ENCODE peak calls at places on chromosomes 13 and 19, in seven cellular contexts. O is body of pancreas, U is pancreas, L is heart left ventricle, Z is colonic mucosa, P is esophagus squamous epithelium, I is astrocyte. B is an unnamed sample.
A peak's percentile ranks its signal among the peaks of the same experiment; 100 is the strongest.

GRCh38 chr13:27415116-27415515 is 9.3 kb upstream of the GTF3A start:
- DNase-seq in U (no peak), Z (no peak), L (no peak), P (no peak), I (no peak), O (no peak), B (no peak)

GRCh38 chr19:6278051-6278450 is 1.7 kb downstream of the MLLT1 start:
- DNase-seq in Z (no peak), L (no peak), I (no peak), P (no peak), O (no peak), U (no peak), B (no peak)

GRCh38 chr13:21583496-21583895 is 20.5 kb downstream of the MICU2 start:
- DNase-seq in L (no peak), I (peak; percentile 44), U (no peak), Z (no peak), O (no peak), P (no peak), B (no peak)

GRCh38 chr13:113095146-113096051 is 10.2 kb upstream of the F7 start:
- DNase-seq in P (no peak), U (no peak), O (no peak), Z (no peak), I (no peak), L (peak; percentile 14), B (no peak)

GRCh38 chr19:18290250-18291018 is 9.0 kb upstream of the JUND start:
- DNase-seq in O (no peak), L (no peak), I (no peak), Z (no peak), P (no peak), U (no peak), B (peak; percentile 65)

GRCh38 chr19:872266-872951 is 12.9 kb downstream of the CFD start:
- DNase-seq in Z (peak; percentile 92), L (no peak), I (peak; percentile 56), P (peak; percentile 39), O (no peak), U (peak; percentile 58), B (peak; percentile 93)

GRCh38 chr19:7994923-7995682 is 10.3 kb downstream of the ELAVL1 start:
- DNase-seq in L (no peak), Z (no peak), O (no peak), I (no peak), P (no peak), U (no peak), B (no peak)

GRCh38 chr13:28636677-28637317 is 22.1 kb upstream of the POMP start:
- DNase-seq in U (no peak), P (peak; percentile 10), Z (peak; percentile 54), O (peak; percentile 42), L (no peak), I (peak; percentile 61), B (no peak)

GRCh38 chr19:4456566-4456842 is 1.1 kb downstream of the UBXN6 start:
- DNase-seq in I (peak; percentile 63), O (no peak), Z (peak; percentile 45), P (no peak), L (no peak), U (no peak), B (no peak)

GRCh38 chr13:111789420-111789819 is 277.5 kb upstream of the SOX1 start:
- DNase-seq in O (no peak), U (no peak), I (no peak), L (no peak), P (no peak), Z (no peak), B (no peak)

GRCh38 chr13:86846501-86846900 is 824.7 kb upstream of the SLITRK5 start:
- DNase-seq in O (no peak), P (no peak), Z (no peak), I (peak; percentile 6), L (no peak), U (no peak), B (no peak)

GRCh38 chr13:51148952-51149573 is 38.0 kb upstream of the C13orf42 start:
- DNase-seq in I (peak; percentile 47), Z (no peak), U (no peak), P (no peak), L (no peak), O (peak; percentile 46), B (no peak)

GRCh38 chr19:7415163-7415856 is 66.6 kb downstream of the ARHGEF18 start:
- DNase-seq in O (peak; percentile 65), I (peak; percentile 81), L (no peak), P (no peak), Z (peak; percentile 27), U (no peak), B (no peak)

GRCh38 chr13:44368062-44368591 is 5.5 kb upstream of the SERP2 start:
- DNase-seq in O (no peak), I (peak; percentile 63), Z (no peak), P (no peak), U (no peak), L (no peak), B (no peak)

GRCh38 chr13:42174344-42175162 is 97.4 kb upstream of the AKAP11 start:
- DNase-seq in U (no peak), I (peak; percentile 56), Z (no peak), O (no peak), L (no peak), P (no peak), B (no peak)

GRCh38 chr19:17812099-17812498 is 9.2 kb downstream of the INSL3 start:
- DNase-seq in I (no peak), L (no peak), U (no peak), P (no peak), O (no peak), Z (no peak), B (no peak)

GRCh38 chr19:35669566-35669965 is 3.2 kb downstream of the UPK1A start:
- DNase-seq in Z (no peak), O (no peak), P (no peak), U (no peak), L (no peak), I (no peak), B (no peak)

GRCh38 chr19:3969435-3970312 is 1.2 kb downstream of the DAPK3 start:
- DNase-seq in O (peak; percentile 50), Z (no peak), I (peak; percentile 87), L (peak; percentile 62), U (no peak), P (no peak), B (no peak)

GRCh38 chr13:99376924-99377323 is 69.7 kb upstream of the GPR183 start:
- DNase-seq in Z (no peak), O (no peak), U (no peak), P (no peak), I (no peak), L (no peak), B (no peak)
- H3K4me1 ChIP-seq in Z (no peaks in the 10 kb centered on the region), O (no peaks in the 10 kb centered on the region), U (no peaks in the 10 kb centered on the region), P (no peaks in the 10 kb centered on the region), I (no peaks in the 10 kb centered on the region), L (no peaks in the 10 kb centered on the region), B (no peaks in the 10 kb centered on the region)

DNA sequence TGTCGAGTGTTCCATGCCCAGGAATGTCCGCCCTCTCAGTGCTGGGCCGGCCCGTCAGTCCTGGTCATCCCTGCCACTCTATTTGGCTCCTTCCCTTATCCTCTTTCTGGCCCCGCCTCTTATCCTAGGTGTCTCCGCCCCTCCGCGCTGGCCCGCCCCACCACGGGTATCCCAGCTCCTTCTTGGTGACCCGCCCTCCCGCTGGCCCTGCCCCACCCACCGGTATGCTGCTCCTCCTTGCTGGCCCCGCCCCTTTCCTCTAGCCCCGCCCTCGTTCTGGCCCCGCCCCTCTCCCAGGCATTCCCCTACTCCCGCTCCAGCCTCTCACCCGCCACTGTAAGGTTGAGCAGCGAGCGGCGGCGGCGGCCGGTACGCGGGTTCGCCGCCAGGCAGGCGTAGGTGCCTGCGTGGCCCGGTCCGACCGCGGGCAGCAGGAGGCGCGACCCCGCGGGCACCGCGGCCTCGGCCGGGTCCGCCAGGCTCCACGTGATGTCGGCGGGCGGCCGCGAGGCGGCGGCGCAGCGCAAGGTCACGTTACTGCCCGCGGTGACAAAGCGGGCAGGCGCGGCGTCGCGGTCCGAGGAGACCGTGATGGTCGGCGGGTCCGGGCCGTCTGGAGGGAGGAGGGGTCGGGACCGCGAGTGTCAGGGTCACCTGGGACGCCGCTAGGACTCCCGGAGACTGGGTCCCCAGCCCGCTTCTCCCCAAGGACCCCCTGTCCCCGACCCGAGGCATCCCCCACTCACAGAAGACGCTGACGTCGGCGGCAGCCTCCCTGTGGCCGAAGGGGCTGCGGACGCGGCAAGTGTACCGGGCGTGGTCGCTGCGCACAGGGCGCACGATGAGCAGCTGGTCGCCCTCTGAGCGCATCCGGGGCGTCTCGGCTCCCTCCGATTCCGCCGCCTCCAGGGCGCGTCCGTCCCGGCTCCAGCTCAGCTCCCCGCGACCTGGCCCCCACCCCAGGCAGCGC is 2.0 kb downstream of the VSIG10L start:
- DNase-seq in P (peak; percentile 91), Z (peak; percentile 100), I (peak; percentile 86), O (peak; percentile 97), L (peak; percentile 98), U (peak; percentile 96), B (peak; percentile 99)
- TF ChIP-seq CTCF in P (peak; percentile 64), Z (no peak), I (no peak), O (no peak), L (peak; percentile 36), U (no peak), B (no peak)

GRCh38 chr13:79369226-79369625 is 36.8 kb downstream of the RBM26 start:
- DNase-seq in O (no peak), L (no peak), Z (no peak), U (no peak), P (no peak), I (no peak), B (no peak)
- H3K36me3 ChIP-seq in O (peaks cover 6% of the 10 kb centered on the region), L (peaks cover 26% of the 10 kb centered on the region), Z (peaks cover 4% of the 10 kb centered on the region), U (peaks cover 30% of the 10 kb centered on the region), P (peaks cover 86% of the 10 kb centered on the region), I (peaks cover 35% of the 10 kb centered on the region), B (no peaks in the 10 kb centered on the region)

GRCh38 chr19:2428027-2428690 is 773 bp upstream of the TIMM13 start:
- DNase-seq in O (peak; percentile 28), L (peak; percentile 65), U (peak; percentile 67), P (no peak), I (no peak), Z (peak; percentile 41), B (peak; percentile 60)

GRCh38 chr19:2426661-2427322 is 594 bp downstream of the TIMM13 start:
- DNase-seq in U (peak; percentile 77), L (peak; percentile 62), I (no peak), Z (peak; percentile 58), O (peak; percentile 49), P (no peak), B (peak; percentile 47)

GRCh38 chr19:2428756-2429711 is 1.6 kb upstream of the TIMM13 start:
- DNase-seq in O (no peak), Z (no peak), U (no peak), I (no peak), P (no peak), L (no peak), B (no peak)

GRCh38 chr19:2425622-2426581 is 1.5 kb downstream of the TIMM13 start:
- DNase-seq in P (no peak), O (no peak), I (no peak), Z (no peak), L (no peak), U (no peak), B (no peak)

DNA sequence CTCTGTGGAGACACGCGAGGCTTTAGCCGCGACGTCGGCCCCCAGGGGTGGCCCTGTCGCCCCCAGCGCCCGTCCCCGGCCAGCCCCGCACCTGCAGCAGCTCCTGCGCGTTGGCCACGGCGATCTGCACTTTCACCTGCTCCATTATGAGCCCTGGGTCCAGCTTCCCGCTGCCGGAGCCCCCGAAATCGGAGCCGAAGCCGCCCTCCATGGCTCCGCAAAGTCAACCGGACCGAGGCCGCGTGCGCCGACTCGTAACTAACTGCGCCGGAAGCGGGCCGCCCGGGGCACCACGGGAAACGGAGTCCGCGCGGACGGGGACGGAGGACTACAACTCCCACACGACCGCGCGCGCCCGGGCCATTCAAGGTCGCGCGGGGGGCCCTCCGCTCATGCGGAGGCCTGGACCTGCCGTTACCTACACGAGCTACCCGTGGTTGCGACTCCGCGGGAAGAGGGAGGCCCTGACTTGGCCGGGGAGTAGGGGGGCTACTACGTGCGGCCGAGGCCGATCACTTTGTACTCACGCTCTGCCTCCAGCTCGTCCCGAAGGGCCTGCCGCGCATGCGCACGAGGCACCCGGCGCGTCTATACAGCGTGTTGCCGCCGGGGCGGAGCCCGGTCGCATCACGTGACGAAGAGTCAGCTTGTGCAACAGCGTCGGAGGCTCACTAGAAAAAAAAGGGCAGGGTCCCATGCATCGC is at the start of gene TIMM13:
- DNase-seq in O (peak; percentile 98), U (peak; percentile 99), P (peak; percentile 87), Z (peak; percentile 97), I (peak; percentile 81), L (peak; percentile 99), B (peak; percentile 98)
- H3K4me1 ChIP-seq in O (peaks cover 55% of the 10 kb centered on the region), U (peaks cover 24% of the 10 kb centered on the region), P (peaks cover 32% of the 10 kb centered on the region), Z (peaks cover 17% of the 10 kb centered on the region), I (peaks cover 21% of the 10 kb centered on the region), L (peaks cover 3% of the 10 kb centered on the region), B (peaks cover 22% of the 10 kb centered on the region)